ENCODE peak calls at places on chromosome 1, in nine cellular contexts. C, Z, J, B, A, I, R, S and G are unnamed samples.

GRCh38 chr1:3614755-3615742 is 3.7 kb upstream of the MEGF6 start:
- DNase-seq in B (no peak), I (no peak), S (peak; percentile 1), Z (no peak), A (no peak), C (no peak), R (no peak), J (no peak), G (no peak)

GRCh38 chr1:220879090-220879508 is at the start of gene HLX:
- DNase-seq in A (no peak), B (peak; percentile 80), I (no peak), R (peak; percentile 52), Z (no peak), C (peak; percentile 86), S (no peak), J (peak; percentile 77), G (no peak)

GRCh38 chr1:15703562-15703961 is 19.4 kb downstream of the PLEKHM2 start:
- DNase-seq in C (peak; percentile 86), J (peak; percentile 64), Z (no peak), S (no peak), A (no peak), B (peak; percentile 66), I (no peak), R (peak; percentile 83), G (no peak)

GRCh38 chr1:66489972-66490601 is 43.9 kb upstream of the SGIP1 start:
- DNase-seq in B (no peak), Z (no peak), C (no peak), R (no peak), I (no peak), J (no peak), S (no peak), A (no peak), G (no peak)

GRCh38 chr1:110707257-110707656 is 32.5 kb upstream of the KCNA3 start:
- DNase-seq in I (no peak), Z (no peak), A (no peak), R (no peak), C (no peak), S (no peak), B (no peak), J (no peak), G (no peak)

GRCh38 chr1:97137862-97138514 is 416.4 kb downstream of the PTBP2 start:
- DNase-seq in R (peak; percentile 32), S (peak; percentile 88), B (peak; percentile 25), I (no peak), Z (no peak), C (peak; percentile 18), A (no peak), J (no peak), G (peak; percentile 59)

GRCh38 chr1:2530501-2531361 is 668 bp upstream of the HES5 start:
- DNase-seq in S (no peak), A (no peak), Z (no peak), J (no peak), I (no peak), C (no peak), B (no peak), R (peak; percentile 56), G (no peak)

GRCh38 chr1:45952072-45952471 is 148.7 kb downstream of the MAST2 start:
- DNase-seq in A (no peak), R (no peak), B (no peak), I (no peak), S (no peak), J (no peak), C (no peak), Z (no peak), G (no peak)

GRCh38 chr1:182990413-182991144 is 32.6 kb upstream of the LAMC1 start:
- DNase-seq in C (peak; percentile 18), J (no peak), A (no peak), S (no peak), B (no peak), Z (no peak), I (no peak), R (no peak), G (no peak)